ENCODE peak calls at places on chromosomes 13 and 19, in eight cellular contexts. One of them, this sample, is unnamed.
A peak's percentile ranks its signal among the peaks of the same experiment; 100 is the strongest.

GRCh38 chr13:76717092-76717491 is 169.1 kb downstream of the KCTD12 start:
- DNase-seq in HTR-8/SVneo: no peak
- DNase-seq in Calu3: no peak
- DNase-seq in fibroblast of pulmonary artery: no peak
- DNase-seq in NCI-H1105 treated with DMSO at 0.1 percent for 48 hours: no peak
- DNase-seq in lower lobe of right lung: no peak
- DNase-seq in stimulated activated CD4-positive, alpha-beta T cell treated with anti-CD3 and anti-CD28 coated beads, Interleukin-1b, Interleukin-23, amount 100 ng/mL, for 1 hour: no peak
- DNase-seq in stimulated activated naive B cell treated with anti-CD40 and anti-IgM and Interleukin-4, amounts not matched to agents 10 μg/mL and 1 μg/mL and 100 μg/mL, for 72 hours: no peak
- DNase-seq in this sample: no peak

GRCh38 chr19:40630571-40631160 is 29.5 kb downstream of the LTBP4 start:
- DNase-seq in HTR-8/SVneo: no peak
- DNase-seq in Calu3: no peak
- DNase-seq in fibroblast of pulmonary artery: no peak
- DNase-seq in NCI-H1105 treated with DMSO at 0.1 percent for 48 hours: no peak
- DNase-seq in lower lobe of right lung: no peak
- DNase-seq in stimulated activated CD4-positive, alpha-beta T cell treated with anti-CD3 and anti-CD28 coated beads, Interleukin-1b, Interleukin-23, amount 100 ng/mL, for 1 hour: no peak
- DNase-seq in stimulated activated naive B cell treated with anti-CD40 and anti-IgM and Interleukin-4, amounts not matched to agents 10 μg/mL and 1 μg/mL and 100 μg/mL, for 72 hours: no peak
- DNase-seq in this sample: no peak

GRCh38 chr19:41309225-41310030 is 544 bp upstream of the CCDC97 start:
- DNase-seq in HTR-8/SVneo: no peak
- DNase-seq in Calu3: peak; percentile 24
- DNase-seq in fibroblast of pulmonary artery: no peak
- DNase-seq in NCI-H1105 treated with DMSO at 0.1 percent for 48 hours: no peak
- DNase-seq in lower lobe of right lung: no peak
- DNase-seq in stimulated activated CD4-positive, alpha-beta T cell treated with anti-CD3 and anti-CD28 coated beads, Interleukin-1b, Interleukin-23, amount 100 ng/mL, for 1 hour: no peak
- DNase-seq in stimulated activated naive B cell treated with anti-CD40 and anti-IgM and Interleukin-4, amounts not matched to agents 10 μg/mL and 1 μg/mL and 100 μg/mL, for 72 hours: no peak
- DNase-seq in this sample: no peak

GRCh38 chr19:3534375-3535234 is 4.4 kb upstream of the TEKTIP1 start:
- DNase-seq in HTR-8/SVneo: no peak
- DNase-seq in Calu3: no peak
- DNase-seq in fibroblast of pulmonary artery: no peak
- DNase-seq in NCI-H1105 treated with DMSO at 0.1 percent for 48 hours: no peak
- DNase-seq in lower lobe of right lung: no peak
- DNase-seq in stimulated activated CD4-positive, alpha-beta T cell treated with anti-CD3 and anti-CD28 coated beads, Interleukin-1b, Interleukin-23, amount 100 ng/mL, for 1 hour: no peak
- DNase-seq in stimulated activated naive B cell treated with anti-CD40 and anti-IgM and Interleukin-4, amounts not matched to agents 10 μg/mL and 1 μg/mL and 100 μg/mL, for 72 hours: no peak
- DNase-seq in this sample: no peak

GRCh38 chr19:53394522-53394973 is 401 bp upstream of the ZNF765 start:
- DNase-seq in HTR-8/SVneo: peak; percentile 23
- DNase-seq in Calu3: no peak
- DNase-seq in fibroblast of pulmonary artery: no peak
- DNase-seq in NCI-H1105 treated with DMSO at 0.1 percent for 48 hours: no peak
- DNase-seq in lower lobe of right lung: peak; percentile 66
- DNase-seq in stimulated activated CD4-positive, alpha-beta T cell treated with anti-CD3 and anti-CD28 coated beads, Interleukin-1b, Interleukin-23, amount 100 ng/mL, for 1 hour: no peak
- DNase-seq in stimulated activated naive B cell treated with anti-CD40 and anti-IgM and Interleukin-4, amounts not matched to agents 10 μg/mL and 1 μg/mL and 100 μg/mL, for 72 hours: no peak
- DNase-seq in this sample: peak; percentile 51

GRCh38 chr13:48072304-48072703 is 22.6 kb downstream of the MED4 start:
- DNase-seq in HTR-8/SVneo: no peak
- DNase-seq in Calu3: no peak
- DNase-seq in fibroblast of pulmonary artery: no peak
- DNase-seq in NCI-H1105 treated with DMSO at 0.1 percent for 48 hours: peak; percentile 24
- DNase-seq in lower lobe of right lung: no peak
- DNase-seq in stimulated activated CD4-positive, alpha-beta T cell treated with anti-CD3 and anti-CD28 coated beads, Interleukin-1b, Interleukin-23, amount 100 ng/mL, for 1 hour: no peak
- DNase-seq in stimulated activated naive B cell treated with anti-CD40 and anti-IgM and Interleukin-4, amounts not matched to agents 10 μg/mL and 1 μg/mL and 100 μg/mL, for 72 hours: no peak
- DNase-seq in this sample: no peak

GRCh38 chr19:49642488-49643035 is 553 bp downstream of the SCAF1 start:
- DNase-seq in HTR-8/SVneo: no peak
- DNase-seq in Calu3: no peak
- DNase-seq in fibroblast of pulmonary artery: no peak
- DNase-seq in NCI-H1105 treated with DMSO at 0.1 percent for 48 hours: no peak
- DNase-seq in lower lobe of right lung: no peak
- DNase-seq in stimulated activated CD4-positive, alpha-beta T cell treated with anti-CD3 and anti-CD28 coated beads, Interleukin-1b, Interleukin-23, amount 100 ng/mL, for 1 hour: no peak
- DNase-seq in stimulated activated naive B cell treated with anti-CD40 and anti-IgM and Interleukin-4, amounts not matched to agents 10 μg/mL and 1 μg/mL and 100 μg/mL, for 72 hours: no peak
- DNase-seq in this sample: no peak

GRCh38 chr19:2755811-2756210 is 16.0 kb upstream of the SLC39A3 start:
- DNase-seq in HTR-8/SVneo: no peak
- DNase-seq in Calu3: no peak
- DNase-seq in fibroblast of pulmonary artery: no peak
- DNase-seq in NCI-H1105 treated with DMSO at 0.1 percent for 48 hours: no peak
- DNase-seq in lower lobe of right lung: no peak
- DNase-seq in stimulated activated CD4-positive, alpha-beta T cell treated with anti-CD3 and anti-CD28 coated beads, Interleukin-1b, Interleukin-23, amount 100 ng/mL, for 1 hour: no peak
- DNase-seq in stimulated activated naive B cell treated with anti-CD40 and anti-IgM and Interleukin-4, amounts not matched to agents 10 μg/mL and 1 μg/mL and 100 μg/mL, for 72 hours: no peak
- DNase-seq in this sample: no peak

GRCh38 chr13:90622547-90622946 is 724.9 kb upstream of the MIR17HG start:
- DNase-seq in HTR-8/SVneo: no peak
- DNase-seq in Calu3: no peak
- DNase-seq in fibroblast of pulmonary artery: peak; percentile 30
- DNase-seq in NCI-H1105 treated with DMSO at 0.1 percent for 48 hours: no peak
- DNase-seq in lower lobe of right lung: no peak
- DNase-seq in stimulated activated CD4-positive, alpha-beta T cell treated with anti-CD3 and anti-CD28 coated beads, Interleukin-1b, Interleukin-23, amount 100 ng/mL, for 1 hour: no peak
- DNase-seq in stimulated activated naive B cell treated with anti-CD40 and anti-IgM and Interleukin-4, amounts not matched to agents 10 μg/mL and 1 μg/mL and 100 μg/mL, for 72 hours: no peak
- DNase-seq in this sample: no peak

This sample was measured in right lobe of liver.